ENCODE peak calls at places on chromosomes 12 and 14, in seven cellular contexts. X is chondrocyte, C is NCI-H748 treated with DMSO at 0.1 percent for 48 hours, A is progenitor cell of endocrine pancreas, T is GM12892, M is OCI-M1, D is HTR-8/SVneo. B is an unnamed sample.

GRCh38 chr14:32134448-32135070 is 57.5 kb downstream of the ARHGAP5 start:
- DNase-seq in X (no peak), C (no peak), A (no peak), T (no peak), M (no peak), D (peak), B (no peak)

GRCh38 chr14:105087308-105087962 is 22.2 kb upstream of the GPR132 start:
- DNase-seq in X (peak), C (no peak), A (no peak), T (peak), M (no peak), D (peak), B (peak)

GRCh38 chr12:41795910-41796309 is 348.8 kb downstream of the GXYLT1 start:
- DNase-seq in X (no peak), C (no peak), A (no peak), T (no peak), M (no peak), D (no peak), B (no peak)

GRCh38 chr12:70576341-70577282 is 60.6 kb downstream of the PTPRB start:
- DNase-seq in X (no peak), C (peak), A (no peak), T (no peak), M (peak), D (peak), B (no peak)

GRCh38 chr14:103721334-103722120 is 5.9 kb downstream of the ZFYVE21 start:
- DNase-seq in X (no peak), C (no peak), A (no peak), T (no peak), M (no peak), D (no peak), B (no peak)

GRCh38 chr12:85191-85666 is 18.7 kb downstream of the IQSEC3 start:
- DNase-seq in X (no peak), C (no peak), A (no peak), T (no peak), M (no peak), D (no peak), B (no peak)

GRCh38 chr12:88388566-88389269 is 191.6 kb downstream of the KITLG start:
- DNase-seq in X (no peak), C (no peak), A (no peak), T (no peak), M (no peak), D (no peak), B (no peak)

GRCh38 chr12:106769078-106769477 is 5.4 kb upstream of the RIC8B start:
- DNase-seq in X (no peak), C (no peak), A (no peak), T (no peak), M (no peak), D (no peak), B (no peak)

GRCh38 chr14:65251213-65251612 is 148.9 kb upstream of the MAX start:
- DNase-seq in X (no peak), C (no peak), A (no peak), T (no peak), M (no peak), D (no peak), B (no peak)

GRCh38 chr14:90643982-90644510 is 172.2 kb downstream of the TTC7B start:
- DNase-seq in X (no peak), C (no peak), A (no peak), T (no peak), M (no peak), D (no peak), B (no peak)

GRCh38 chr12:29844667-29845066 is 60.9 kb upstream of the TMTC1 start:
- DNase-seq in X (no peak), C (no peak), A (no peak), T (no peak), M (no peak), D (no peak), B (no peak)

GRCh38 chr12:122028165-122028591 is 6.5 kb downstream of the BCL7A start:
- DNase-seq in X (no peak), C (no peak), A (no peak), T (no peak), M (no peak), D (no peak), B (no peak)

GRCh38 chr12:11508699-11509098 is 113.3 kb upstream of the PRB2 start:
- DNase-seq in X (no peak), C (no peak), A (no peak), T (no peak), M (no peak), D (no peak), B (no peak)

GRCh38 chr12:11650697-11651281 is 1.3 kb downstream of the ETV6 start:
- DNase-seq in X (no peak), C (peak), A (no peak), T (no peak), M (peak), D (no peak), B (no peak)

GRCh38 chr12:114682101-114682919 is 1.7 kb downstream of the TBX3 start:
- DNase-seq in X (no peak), C (no peak), A (no peak), T (no peak), M (no peak), D (no peak), B (no peak)

GRCh38 chr14:62209287-62209899 is 447.2 kb downstream of the SNAPC1 start:
- DNase-seq in X (no peak), C (no peak), A (no peak), T (no peak), M (no peak), D (peak), B (no peak)

GRCh38 chr14:104144911-104145825 is 6.8 kb downstream of the KIF26A start:
- DNase-seq in X (peak), C (no peak), A (no peak), T (no peak), M (no peak), D (no peak), B (peak)

GRCh38 chr14:73712540-73713141 is 1.5 kb downstream of the PNMA1 start:
- DNase-seq in X (no peak), C (peak), A (no peak), T (no peak), M (peak), D (peak), B (no peak)

GRCh38 chr12:121038861-121039654 is at the start of gene OASL:
- DNase-seq in X (no peak), C (no peak), A (no peak), T (peak), M (peak), D (no peak), B (peak)

GRCh38 chr12:38411426-38411825 is 94.9 kb downstream of the ALG10B start:
- DNase-seq in X (no peak), C (no peak), A (no peak), T (no peak), M (peak), D (no peak), B (no peak)

GRCh38 chr12:3216726-3217682 is 139.8 kb downstream of the TSPAN9 start:
- DNase-seq in X (no peak), C (no peak), A (no peak), T (no peak), M (no peak), D (peak), B (no peak)

GRCh38 chr14:105938055-105938863 is 411.9 kb downstream of the TMEM121 start:
- DNase-seq in X (no peak), C (no peak), A (no peak), T (no peak), M (no peak), D (no peak), B (peak)

GRCh38 chr14:28765907-28766504 is 581 bp upstream of the FOXG1 start:
- DNase-seq in X (no peak), C (no peak), A (no peak), T (no peak), M (no peak), D (no peak), B (no peak)

GRCh38 chr12:17132336-17132735 is 526.4 kb upstream of the LMO3 start:
- DNase-seq in X (no peak), C (no peak), A (no peak), T (no peak), M (no peak), D (no peak), B (no peak)

GRCh38 chr12:20555771-20556170 is 139.4 kb upstream of the SLCO1C1 start:
- DNase-seq in X (no peak), C (no peak), A (no peak), T (no peak), M (no peak), D (no peak), B (no peak)

GRCh38 chr14:43692706-43693105 is 814.4 kb downstream of the FSCB start:
- DNase-seq in X (no peak), C (no peak), A (no peak), T (no peak), M (no peak), D (no peak), B (no peak)

GRCh38 chr12:52698634-52699340 is 4.5 kb downstream of the KRT77 start:
- DNase-seq in X (no peak), C (no peak), A (no peak), T (no peak), M (no peak), D (no peak), B (peak)

GRCh38 chr14:37369446-37369845 is 171.7 kb downstream of the MIPOL1 start:
- DNase-seq in X (no peak), C (peak), A (no peak), T (no peak), M (peak), D (no peak), B (no peak)

GRCh38 chr12:4270016-4270669 is 3.4 kb upstream of the CCND2 start:
- DNase-seq in X (no peak), C (no peak), A (no peak), T (no peak), M (no peak), D (no peak), B (no peak)

GRCh38 chr12:104725610-104726009 is 232.5 kb downstream of the SLC41A2 start:
- DNase-seq in X (no peak), C (no peak), A (no peak), T (no peak), M (no peak), D (no peak), B (no peak)

GRCh38 chr12:23359975-23360638 is 589.4 kb downstream of the SOX5 start:
- DNase-seq in X (no peak), C (no peak), A (no peak), T (no peak), M (peak), D (no peak), B (no peak)

GRCh38 chr12:57214398-57214781 is 2.2 kb upstream of the NXPH4 start:
- DNase-seq in X (no peak), C (peak), A (peak), T (peak), M (peak), D (peak), B (no peak)

GRCh38 chr12:78260976-78261375 is 430.3 kb downstream of the NAV3 start:
- DNase-seq in X (no peak), C (no peak), A (no peak), T (no peak), M (no peak), D (no peak), B (no peak)

B was measured in posterior vena cava.